ENCODE peak calls at places on chromosomes 7 and 10, in six cellular contexts. One of them, this sample, is unnamed.

GRCh38 chr10:69202332-69202731 is 17.8 kb upstream of the HKDC1 start:
- DNase-seq in astrocyte: no peak
- DNase-seq in IMR-90: peak; percentile 73
- DNase-seq in colonic mucosa: no peak
- DNase-seq in endothelial cell of umbilical vein: no peak
- DNase-seq in heart right ventricle: no peak
- DNase-seq in this sample: no peak

GRCh38 chr10:59954296-59954695 is 47.9 kb upstream of the CCDC6 start:
- DNase-seq in colonic mucosa: no peak
- DNase-seq in astrocyte: peak; percentile 30
- DNase-seq in endothelial cell of umbilical vein: no peak
- DNase-seq in IMR-90: peak; percentile 1
- DNase-seq in heart right ventricle: no peak
- DNase-seq in this sample: no peak

GRCh38 chr10:73900068-73900467 is 10.9 kb upstream of the PLAU start:
- DNase-seq in IMR-90: no peak
- DNase-seq in endothelial cell of umbilical vein: no peak
- DNase-seq in astrocyte: no peak
- DNase-seq in heart right ventricle: no peak
- DNase-seq in colonic mucosa: no peak
- DNase-seq in this sample: no peak

GRCh38 chr10:29140991-29141390 is 147.9 kb upstream of the LYZL1 start:
- DNase-seq in colonic mucosa: no peak
- DNase-seq in endothelial cell of umbilical vein: no peak
- DNase-seq in heart right ventricle: no peak
- DNase-seq in IMR-90: peak; percentile 92
- DNase-seq in astrocyte: peak; percentile 96
- DNase-seq in this sample: no peak

GRCh38 chr7:69182596-69183467 is 415.4 kb upstream of the AUTS2 start:
- DNase-seq in heart right ventricle: no peak
- DNase-seq in endothelial cell of umbilical vein: no peak
- DNase-seq in astrocyte: no peak
- DNase-seq in colonic mucosa: no peak
- DNase-seq in IMR-90: no peak
- DNase-seq in this sample: no peak

GRCh38 chr10:79241990-79242619 is 105.2 kb upstream of the PPIF start:
- DNase-seq in colonic mucosa: peak; percentile 60
- DNase-seq in IMR-90: peak; percentile 67
- DNase-seq in endothelial cell of umbilical vein: peak; percentile 51
- DNase-seq in astrocyte: no peak
- DNase-seq in heart right ventricle: peak; percentile 79
- DNase-seq in this sample: peak; percentile 94

GRCh38 chr7:494906-495305 is 24.7 kb downstream of the PDGFA start:
- DNase-seq in heart right ventricle: peak; percentile 7
- DNase-seq in IMR-90: no peak
- DNase-seq in endothelial cell of umbilical vein: no peak
- DNase-seq in astrocyte: no peak
- DNase-seq in colonic mucosa: no peak
- DNase-seq in this sample: peak; percentile 19

GRCh38 chr7:146090023-146090645 is 26.5 kb upstream of the CNTNAP2 start:
- DNase-seq in IMR-90: no peak
- DNase-seq in colonic mucosa: no peak
- DNase-seq in astrocyte: no peak
- DNase-seq in endothelial cell of umbilical vein: no peak
- DNase-seq in heart right ventricle: no peak
- DNase-seq in this sample: no peak

GRCh38 chr10:116470071-116470470 is 42.4 kb downstream of the PNLIPRP3 start:
- DNase-seq in colonic mucosa: no peak
- DNase-seq in IMR-90: no peak
- DNase-seq in astrocyte: no peak
- DNase-seq in endothelial cell of umbilical vein: no peak
- DNase-seq in heart right ventricle: no peak
- DNase-seq in this sample: no peak

GRCh38 chr10:124537166-124537725 is 75.6 kb downstream of the LHPP start:
- DNase-seq in colonic mucosa: no peak
- DNase-seq in heart right ventricle: no peak
- DNase-seq in IMR-90: no peak
- DNase-seq in astrocyte: no peak
- DNase-seq in endothelial cell of umbilical vein: no peak
- DNase-seq in this sample: no peak

GRCh38 chr10:317219-317868 is 182.1 kb downstream of the ZMYND11 start:
- DNase-seq in endothelial cell of umbilical vein: no peak
- DNase-seq in IMR-90: peak; percentile 90
- DNase-seq in astrocyte: peak; percentile 80
- DNase-seq in heart right ventricle: peak; percentile 27
- DNase-seq in colonic mucosa: peak; percentile 35
- DNase-seq in this sample: no peak

GRCh38 chr10:100879741-100880360 is 32.9 kb upstream of the SLF2 start:
- DNase-seq in astrocyte: no peak
- DNase-seq in endothelial cell of umbilical vein: no peak
- DNase-seq in IMR-90: no peak
- DNase-seq in colonic mucosa: no peak
- DNase-seq in heart right ventricle: no peak
- DNase-seq in this sample: no peak

GRCh38 chr10:108323274-108323798 is 1158.8 kb upstream of the SORCS1 start:
- DNase-seq in astrocyte: no peak
- DNase-seq in IMR-90: no peak
- DNase-seq in colonic mucosa: no peak
- DNase-seq in endothelial cell of umbilical vein: no peak
- DNase-seq in heart right ventricle: no peak
- DNase-seq in this sample: no peak

GRCh38 chr10:48332166-48332870 is 25.8 kb downstream of the MAPK8 start:
- DNase-seq in IMR-90: no peak
- DNase-seq in heart right ventricle: no peak
- DNase-seq in colonic mucosa: no peak
- DNase-seq in endothelial cell of umbilical vein: no peak
- DNase-seq in astrocyte: no peak
- DNase-seq in this sample: no peak

GRCh38 chr10:101611506-101611905 is 23.4 kb downstream of the DPCD start:
- DNase-seq in endothelial cell of umbilical vein: no peak
- DNase-seq in astrocyte: no peak
- DNase-seq in heart right ventricle: no peak
- DNase-seq in IMR-90: peak; percentile 47
- DNase-seq in colonic mucosa: no peak
- DNase-seq in this sample: no peak

GRCh38 chr7:87876040-87876758 is at the start of the genes DBF4 and SLC25A40:
- DNase-seq in heart right ventricle: peak; percentile 96
- DNase-seq in colonic mucosa: peak; percentile 98
- DNase-seq in IMR-90: peak; percentile 89
- DNase-seq in astrocyte: peak; percentile 85
- DNase-seq in endothelial cell of umbilical vein: peak; percentile 94
- DNase-seq in this sample: peak; percentile 97

GRCh38 chr7:51356849-51357516 is 40.4 kb upstream of the COBL start:
- DNase-seq in astrocyte: no peak
- DNase-seq in endothelial cell of umbilical vein: no peak
- DNase-seq in colonic mucosa: no peak
- DNase-seq in heart right ventricle: no peak
- DNase-seq in IMR-90: no peak
- DNase-seq in this sample: no peak

GRCh38 chr10:110681023-110681681 is 37.0 kb downstream of the RBM20 start:
- DNase-seq in endothelial cell of umbilical vein: peak; percentile 33
- DNase-seq in colonic mucosa: peak; percentile 23
- DNase-seq in astrocyte: no peak
- DNase-seq in heart right ventricle: peak; percentile 23
- DNase-seq in IMR-90: peak; percentile 31
- DNase-seq in this sample: no peak

GRCh38 chr10:7625836-7626235 is 40.9 kb downstream of the ITIH5 start:
- DNase-seq in heart right ventricle: no peak
- DNase-seq in endothelial cell of umbilical vein: no peak
- DNase-seq in colonic mucosa: no peak
- DNase-seq in astrocyte: peak; percentile 9
- DNase-seq in IMR-90: no peak
- DNase-seq in this sample: no peak

GRCh38 chr7:73829505-73829904 is 1.3 kb upstream of the CLDN4 start:
- DNase-seq in endothelial cell of umbilical vein: no peak
- DNase-seq in astrocyte: no peak
- DNase-seq in heart right ventricle: no peak
- DNase-seq in IMR-90: no peak
- DNase-seq in colonic mucosa: peak; percentile 62
- DNase-seq in this sample: peak; percentile 34

GRCh38 chr10:89301721-89302445 is at the start of gene IFIT2:
- DNase-seq in astrocyte: peak; percentile 70
- DNase-seq in heart right ventricle: no peak
- DNase-seq in colonic mucosa: peak; percentile 53
- DNase-seq in IMR-90: peak; percentile 80
- DNase-seq in endothelial cell of umbilical vein: peak; percentile 87
- DNase-seq in this sample: no peak

GRCh38 chr7:5667391-5667790 is 114.1 kb downstream of the RNF216 start:
- DNase-seq in astrocyte: no peak
- DNase-seq in endothelial cell of umbilical vein: peak; percentile 77
- DNase-seq in heart right ventricle: no peak
- DNase-seq in colonic mucosa: no peak
- DNase-seq in IMR-90: peak; percentile 27
- DNase-seq in this sample: no peak

GRCh38 chr10:98403812-98404504 is 11.0 kb downstream of the PYROXD2 start:
- DNase-seq in IMR-90: peak; percentile 75
- DNase-seq in endothelial cell of umbilical vein: no peak
- DNase-seq in heart right ventricle: no peak
- DNase-seq in colonic mucosa: no peak
- DNase-seq in astrocyte: peak; percentile 36
- DNase-seq in this sample: no peak

GRCh38 chr7:158613481-158613880 is 25.9 kb upstream of the PTPRN2 start:
- DNase-seq in heart right ventricle: no peak
- DNase-seq in astrocyte: peak; percentile 11
- DNase-seq in colonic mucosa: no peak
- DNase-seq in endothelial cell of umbilical vein: no peak
- DNase-seq in IMR-90: no peak
- DNase-seq in this sample: no peak

GRCh38 chr7:16399265-16399801 is 22.0 kb downstream of the CRPPA start:
- DNase-seq in colonic mucosa: no peak
- DNase-seq in astrocyte: peak; percentile 32
- DNase-seq in endothelial cell of umbilical vein: peak; percentile 5
- DNase-seq in heart right ventricle: no peak
- DNase-seq in IMR-90: peak; percentile 10
- DNase-seq in this sample: no peak

GRCh38 chr10:104318096-104318725 is 20.1 kb downstream of the ITPRIP start:
- DNase-seq in endothelial cell of umbilical vein: no peak
- DNase-seq in IMR-90: no peak
- DNase-seq in astrocyte: no peak
- DNase-seq in colonic mucosa: no peak
- DNase-seq in heart right ventricle: no peak
- DNase-seq in this sample: no peak
- H3K27ac ChIP-seq in endothelial cell of umbilical vein: no peak overlapping the region
- H3K27ac ChIP-seq in IMR-90: no peak overlapping the region
- H3K27ac ChIP-seq in astrocyte: no peak overlapping the region
- H3K27ac ChIP-seq in colonic mucosa: no peak overlapping the region
- H3K27ac ChIP-seq in heart right ventricle: peak overlapping the region; percentile 99
- H3K27ac ChIP-seq in this sample: no peak overlapping the region

GRCh38 chr10:133388973-133389818 is 4.8 kb upstream of the MTG1 start:
- DNase-seq in heart right ventricle: no peak
- DNase-seq in astrocyte: no peak
- DNase-seq in endothelial cell of umbilical vein: no peak
- DNase-seq in IMR-90: no peak
- DNase-seq in colonic mucosa: no peak
- DNase-seq in this sample: no peak
- H3K4me1 ChIP-seq in heart right ventricle: peaks cover 3% of the 10 kb centered on the region
- H3K4me1 ChIP-seq in astrocyte: no peaks in the 10 kb centered on the region
- H3K4me1 ChIP-seq in endothelial cell of umbilical vein: peaks cover 7% of the 10 kb centered on the region
- H3K4me1 ChIP-seq in IMR-90: no peaks in the 10 kb centered on the region
- H3K4me1 ChIP-seq in colonic mucosa: no peaks in the 10 kb centered on the region
- H3K4me1 ChIP-seq in this sample: no peaks in the 10 kb centered on the region

GRCh38 chr10:103748020-103748419 is 107.4 kb downstream of the SH3PXD2A start:
- DNase-seq in astrocyte: no peak
- DNase-seq in IMR-90: no peak
- DNase-seq in colonic mucosa: peak; percentile 68
- DNase-seq in endothelial cell of umbilical vein: no peak
- DNase-seq in heart right ventricle: no peak
- DNase-seq in this sample: no peak
- H3K9me3 ChIP-seq in astrocyte: no peaks in the 10 kb centered on the region
- H3K9me3 ChIP-seq in IMR-90: no peaks in the 10 kb centered on the region
- H3K9me3 ChIP-seq in colonic mucosa: no peaks in the 10 kb centered on the region
- H3K9me3 ChIP-seq in endothelial cell of umbilical vein: no peaks in the 10 kb centered on the region
- H3K9me3 ChIP-seq in heart right ventricle: no peaks in the 10 kb centered on the region
- H3K9me3 ChIP-seq in this sample: peaks cover 7% of the 10 kb centered on the region

GRCh38 chr7:22934023-22934422 is 79.9 kb downstream of the HYCC1 start:
- DNase-seq in astrocyte: no peak
- DNase-seq in heart right ventricle: no peak
- DNase-seq in IMR-90: no peak
- DNase-seq in endothelial cell of umbilical vein: no peak
- DNase-seq in colonic mucosa: no peak
- DNase-seq in this sample: no peak
- H3K27ac ChIP-seq in astrocyte: no peak overlapping the region
- H3K27ac ChIP-seq in heart right ventricle: peak overlapping the region; percentile 32
- H3K27ac ChIP-seq in IMR-90: peak overlapping the region; percentile 29
- H3K27ac ChIP-seq in endothelial cell of umbilical vein: no peak overlapping the region
- H3K27ac ChIP-seq in colonic mucosa: no peak overlapping the region
- H3K27ac ChIP-seq in this sample: no peak overlapping the region

GRCh38 chr10:31939797-31940708 is 11.4 kb upstream of the ARHGAP12 start:
- DNase-seq in IMR-90: no peak
- DNase-seq in astrocyte: no peak
- DNase-seq in colonic mucosa: no peak
- DNase-seq in endothelial cell of umbilical vein: peak; percentile 22
- DNase-seq in heart right ventricle: no peak
- DNase-seq in this sample: no peak
- H3K4me1 ChIP-seq in IMR-90: peaks cover 9% of the 10 kb centered on the region
- H3K4me1 ChIP-seq in astrocyte: peaks cover 30% of the 10 kb centered on the region
- H3K4me1 ChIP-seq in colonic mucosa: peaks cover 10% of the 10 kb centered on the region
- H3K4me1 ChIP-seq in endothelial cell of umbilical vein: peaks cover 33% of the 10 kb centered on the region
- H3K4me1 ChIP-seq in heart right ventricle: no peaks in the 10 kb centered on the region
- H3K4me1 ChIP-seq in this sample: peaks cover 21% of the 10 kb centered on the region

DNA sequence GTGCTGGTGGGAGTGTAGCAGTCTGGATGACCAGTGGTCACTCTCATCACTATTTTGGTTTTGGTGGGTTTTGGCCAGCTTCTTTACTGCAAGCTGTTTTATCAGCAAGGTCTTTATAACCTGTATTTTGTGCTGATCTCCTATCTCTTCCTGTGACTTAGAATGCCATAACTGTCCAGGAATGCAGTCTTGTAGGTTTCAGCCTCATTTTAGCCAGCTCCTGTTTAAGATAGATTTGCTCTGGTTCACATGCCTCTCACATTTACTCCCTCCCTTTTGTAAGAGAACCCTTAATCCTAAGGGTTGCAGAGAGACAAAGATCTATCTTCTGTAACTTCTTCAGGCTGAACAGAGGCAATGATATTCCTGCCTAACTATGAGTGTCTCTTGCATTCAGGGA is 51.2 kb upstream of the INHBA start:
- DNase-seq in IMR-90: peak; percentile 15
- DNase-seq in colonic mucosa: no peak
- DNase-seq in endothelial cell of umbilical vein: no peak
- DNase-seq in heart right ventricle: no peak
- DNase-seq in astrocyte: peak; percentile 15
- DNase-seq in this sample: no peak
- H3K9me3 ChIP-seq in IMR-90: peaks cover 7% of the 10 kb centered on the region
- H3K9me3 ChIP-seq in colonic mucosa: peaks cover 4% of the 10 kb centered on the region
- H3K9me3 ChIP-seq in endothelial cell of umbilical vein: no peaks in the 10 kb centered on the region
- H3K9me3 ChIP-seq in heart right ventricle: no peaks in the 10 kb centered on the region
- H3K9me3 ChIP-seq in astrocyte: peaks cover 5% of the 10 kb centered on the region
- H3K9me3 ChIP-seq in this sample: peaks cover 35% of the 10 kb centered on the region